ENCODE peak calls at places on chromosome 12, in six cellular contexts. S is K562, N is GM12878, J is HepG2, K is A549, F is endothelial cell of umbilical vein. Y is an unnamed sample.

GRCh38 chr12:64186789-64187188 is 35.3 kb downstream of the KICS2 start:
- DNase-seq in S (no peak), J (no peak), F (peak; percentile 10), N (no peak), K (peak; percentile 53), Y (no peak)

GRCh38 chr12:1946311-1946710 is 27.9 kb upstream of the CACNA2D4 start:
- DNase-seq in N (no peak), J (no peak), S (no peak), F (no peak), K (no peak), Y (no peak)

GRCh38 chr12:121005346-121005815 is 10.9 kb downstream of the C12orf43 start:
- DNase-seq in F (peak; percentile 61), J (peak; percentile 59), S (peak; percentile 52), N (no peak), K (peak; percentile 79), Y (peak; percentile 78)

GRCh38 chr12:99758997-99759396 is 111.4 kb downstream of the GARIN6 start:
- DNase-seq in S (no peak), F (no peak), N (no peak), K (no peak), J (no peak), Y (no peak)

GRCh38 chr12:101018540-101018939 is 191.5 kb downstream of the SLC5A8 start:
- DNase-seq in N (no peak), F (peak; percentile 85), K (peak; percentile 46), S (no peak), J (peak; percentile 44), Y (no peak)

GRCh38 chr12:33628087-33628486 is 188.5 kb upstream of the SYT10 start:
- DNase-seq in N (no peak), J (no peak), S (no peak), K (peak; percentile 7), F (no peak), Y (no peak)

GRCh38 chr12:64951944-64952343 is 127.5 kb downstream of the TBC1D30 start:
- DNase-seq in J (no peak), N (no peak), S (no peak), F (no peak), K (no peak), Y (no peak)

GRCh38 chr12:2284321-2284813 is 231.6 kb downstream of the CACNA1C start:
- DNase-seq in S (no peak), F (no peak), J (no peak), N (no peak), K (no peak), Y (peak; percentile 78)

GRCh38 chr12:115710104-115710564 is 567.4 kb downstream of the MED13L start:
- DNase-seq in S (no peak), F (no peak), N (no peak), K (peak; percentile 46), J (no peak), Y (no peak)

GRCh38 chr12:6384499-6385436 is 806 bp downstream of the LTBR start:
- DNase-seq in N (no peak), J (no peak), K (no peak), S (peak; percentile 66), F (no peak), Y (no peak)
- TF ChIP-seq MYC in N (no peak), J (no peak), K (no peak), S (no peak), F (no peak), Y (no peak)

DNA sequence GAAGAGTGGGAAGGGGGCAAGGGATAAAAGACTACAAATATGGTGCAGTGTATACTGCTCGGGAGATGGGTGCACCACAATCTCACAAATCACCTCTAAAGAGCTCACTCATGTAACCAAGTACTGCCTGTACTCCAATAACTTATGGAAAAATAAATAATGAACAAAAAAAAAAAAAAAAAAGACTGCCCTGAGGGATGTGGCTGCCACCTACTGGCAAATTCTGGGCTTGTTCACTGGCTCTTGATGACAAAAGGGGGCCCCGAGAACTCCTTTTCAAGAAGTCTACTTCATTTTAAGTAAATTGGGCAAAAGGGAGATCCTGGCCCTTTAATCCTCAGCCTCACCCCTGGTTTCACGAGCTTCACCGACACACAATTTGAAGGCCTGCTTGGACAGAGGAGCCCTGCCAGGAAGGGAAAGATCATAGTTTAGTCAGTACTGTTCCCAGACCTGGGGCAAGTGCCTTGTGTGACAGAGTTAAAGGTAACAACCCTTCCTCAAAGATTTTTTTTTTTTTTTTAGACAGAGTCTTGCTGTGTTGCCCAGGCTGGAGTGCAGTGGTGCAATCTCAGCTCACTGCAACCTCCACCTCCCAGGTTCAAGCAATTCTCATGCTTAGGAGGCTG is 26.1 kb upstream of the STAC3 start:
- DNase-seq in S (peak; percentile 52), F (peak; percentile 49), J (peak; percentile 21), N (no peak), K (peak; percentile 55), Y (peak; percentile 56)
- TF ChIP-seq MYC in S (no peak), F (no peak), J (no peak), N (no peak), K (no peak), Y (no peak)

DNA sequence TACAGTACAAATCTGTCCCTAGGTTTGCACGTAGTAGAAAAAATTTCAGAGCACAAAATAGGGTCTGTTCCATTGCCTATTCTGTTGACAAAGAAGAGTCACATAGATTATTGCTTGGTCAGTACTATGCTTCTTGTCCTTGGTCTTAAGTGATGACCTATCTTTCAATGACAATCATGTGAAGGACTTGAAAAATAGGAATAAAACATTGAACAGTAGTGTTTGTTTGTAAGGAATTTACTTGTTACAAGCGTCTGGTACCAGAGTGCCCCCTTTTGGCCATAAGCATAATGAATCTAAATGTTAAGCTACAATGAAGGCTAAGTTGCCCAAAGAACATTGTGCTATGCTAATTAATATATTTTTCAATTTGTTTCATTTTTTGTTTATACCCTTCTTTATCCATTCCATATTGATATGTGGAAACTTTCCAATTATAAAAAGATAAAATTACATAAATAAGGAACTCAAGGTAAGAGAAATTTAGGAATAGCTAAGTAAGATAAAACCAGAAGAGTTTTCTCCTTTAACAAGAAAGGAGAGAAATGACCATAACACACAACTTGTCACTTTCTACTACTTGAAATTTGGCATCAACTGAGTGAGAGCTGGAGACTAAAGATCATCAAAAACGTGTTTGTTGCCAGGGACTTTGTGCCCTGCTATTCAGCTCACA is 204.7 kb downstream of the EPS8 start:
- DNase-seq in N (no peak), F (peak; percentile 52), K (peak; percentile 79), J (peak; percentile 37), S (no peak), Y (peak; percentile 69)
- TF ChIP-seq MYC in N (no peak), F (no peak), K (no peak), J (no peak), S (no peak), Y (no peak)

DNA sequence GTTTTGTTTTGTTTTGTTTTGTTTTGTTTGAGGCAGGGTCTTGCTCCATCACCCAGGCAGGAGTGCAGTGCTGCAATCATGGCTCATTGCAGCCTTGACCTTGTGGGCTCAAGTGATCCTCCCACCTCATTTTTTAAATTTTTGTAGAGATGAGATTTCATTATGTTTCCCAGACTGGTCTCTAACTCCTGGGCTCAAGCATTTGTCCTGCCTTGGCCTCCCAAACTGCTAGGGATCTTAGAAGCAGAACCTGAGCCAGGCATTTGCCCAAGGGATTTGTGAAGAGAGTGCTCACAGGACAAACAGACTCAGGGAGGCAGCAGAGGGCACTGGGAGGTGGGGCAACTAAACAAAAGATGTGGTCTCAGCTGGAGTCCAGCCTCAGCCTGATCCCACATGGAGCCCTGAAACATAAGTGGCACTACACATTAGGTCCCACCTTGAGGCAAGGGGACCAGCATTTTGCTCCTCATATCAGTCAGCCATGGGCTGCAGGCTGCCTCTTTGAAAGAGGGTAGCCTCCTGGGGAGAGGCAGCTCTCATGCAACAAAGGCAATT is 86.2 kb upstream of the CMKLR1 start:
- DNase-seq in F (no peak), N (no peak), J (no peak), S (no peak), K (no peak), Y (peak; percentile 19)
- TF ChIP-seq MYC in F (no peak), N (no peak), J (no peak), S (no peak), K (no peak), Y (no peak)

GRCh38 chr12:116958402-116959197 is 47.9 kb downstream of the FBXW8 start:
- DNase-seq in F (no peak), K (no peak), N (no peak), S (no peak), J (no peak), Y (no peak)

GRCh38 chr12:116954700-116955381 is 44.1 kb downstream of the FBXW8 start:
- DNase-seq in F (peak; percentile 51), J (no peak), S (no peak), N (no peak), K (no peak), Y (no peak)

GRCh38 chr12:116959845-116960514 is 49.2 kb downstream of the FBXW8 start:
- DNase-seq in N (peak; percentile 40), J (no peak), K (no peak), S (no peak), F (no peak), Y (peak; percentile 25)

GRCh38 chr12:116959198-116959460 is 48.4 kb downstream of the FBXW8 start:
- DNase-seq in F (no peak), J (no peak), S (no peak), K (no peak), N (no peak), Y (no peak)

DNA sequence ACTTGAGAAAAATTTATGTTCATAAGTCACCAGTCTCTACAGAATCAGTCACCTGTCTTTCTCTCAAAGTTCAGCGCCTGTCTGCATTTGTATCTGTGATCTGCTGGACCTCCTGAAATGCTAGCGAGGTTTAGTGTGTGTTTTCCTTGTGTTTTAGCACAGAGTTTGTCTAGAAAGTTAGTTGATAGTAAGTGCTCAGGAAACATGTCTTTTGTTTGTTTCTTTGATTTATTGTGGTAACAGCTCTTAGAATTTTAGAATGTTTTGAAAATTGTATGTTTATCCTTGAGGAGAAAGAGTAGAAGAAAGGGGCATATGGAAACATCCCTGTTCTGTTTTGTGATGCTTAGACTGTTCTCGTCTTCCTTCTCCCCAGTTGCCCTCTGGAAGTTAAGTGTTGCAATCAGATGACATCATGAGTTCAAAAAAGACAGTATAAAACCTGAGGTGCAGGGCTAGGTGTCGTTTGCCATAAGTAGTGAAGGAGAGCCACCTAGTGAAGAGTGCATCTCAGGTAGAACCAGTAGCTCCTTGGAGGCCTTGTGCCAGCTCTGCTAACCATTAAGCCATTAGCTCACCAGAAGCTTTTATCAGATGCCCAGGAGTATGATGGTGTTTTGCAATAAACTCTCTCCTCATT is 44.8 kb downstream of the FBXW8 start:
- DNase-seq in S (peak; percentile 13), F (no peak), K (peak; percentile 68), J (peak; percentile 28), N (no peak), Y (peak; percentile 66)
- TF ChIP-seq MYC in S (no peak), F (no peak), K (no peak), J (no peak), N (no peak), Y (no peak)

Y was measured in NB4.